ENCODE peak calls at places on chromosomes 7 and 10, in seven cellular contexts. H is nucleus accumbens; F is activated T-helper 1 cell treated with anti-CD3 and anti-CD28 coated beads, Interleukin-12 subunit alpha, Interleukin-12 subunit beta, Interleukin-2, Interleukin-4 antibody, amounts not matched to agents 30 ng/mL and 10 ng/mL and 1 ng/mL, durations not matched to agents 14 hours and 24 hours and 36 hours; C is left cardiac atrium; I is DMS153; X is upper lobe of right lung; E is transverse colon. N is an unnamed sample.

GRCh38 chr7:1312098-1313070 is 79.7 kb downstream of the UNCX start:
- DNase-seq in H (no peak), F (no peak), C (no peak), I (no peak), X (no peak), E (no peak), N (no peak)

GRCh38 chr10:28411648-28412047 is 108.8 kb upstream of the MPP7 start:
- DNase-seq in H (no peak), F (peak), C (no peak), I (no peak), X (no peak), E (no peak), N (no peak)

GRCh38 chr10:33334839-33335549 is 527 bp upstream of the NRP1 start:
- DNase-seq in H (peak), F (no peak), C (peak), I (peak), X (peak), E (peak), N (peak)

GRCh38 chr10:28940158-28940888 is 263.0 kb downstream of the BAMBI start:
- DNase-seq in H (no peak), F (no peak), C (no peak), I (peak), X (no peak), E (no peak), N (no peak)

GRCh38 chr7:102169651-102170416 is 116.8 kb upstream of the SH2B2 start:
- DNase-seq in H (no peak), F (no peak), C (no peak), I (no peak), X (no peak), E (no peak), N (no peak)

GRCh38 chr7:159015081-159015893 is 129.4 kb downstream of the VIPR2 start:
- DNase-seq in H (no peak), F (no peak), C (peak), I (no peak), X (peak), E (peak), N (no peak)

GRCh38 chr7:129188372-129188891 is at the start of gene SMO:
- DNase-seq in H (no peak), F (no peak), C (peak), I (no peak), X (no peak), E (peak), N (peak)

GRCh38 chr10:42984761-42985325 is 92.0 kb upstream of the RET start:
- DNase-seq in H (no peak), F (no peak), C (peak), I (no peak), X (no peak), E (peak), N (no peak)

GRCh38 chr10:96072673-96073072 is 29.3 kb downstream of the CCNJ start:
- DNase-seq in H (no peak), F (no peak), C (no peak), I (no peak), X (no peak), E (no peak), N (no peak)

GRCh38 chr7:150432915-150433892 is 17.2 kb upstream of the GIMAP8 start:
- DNase-seq in H (no peak), F (no peak), C (no peak), I (no peak), X (peak), E (peak), N (peak)

N was measured in GDM1.